ENCODE peak calls at places on chromosomes 7 and 10, in nine cellular contexts. One of them, this sample, is unnamed.

GRCh38 chr7:153829523-153829922 is 222.7 kb upstream of the DPP6 start:
- DNase-seq in CD8-positive, alpha-beta T cell: no peak
- DNase-seq in left ventricle myocardium inferior: no peak
- DNase-seq in epithelial cell of esophagus: no peak
- DNase-seq in AG10803: no peak
- DNase-seq in mucosa of descending colon: no peak
- DNase-seq in dorsolateral prefrontal cortex: no peak
- DNase-seq in lower lobe of right lung: no peak
- DNase-seq in astrocyte of the spinal cord: no peak
- DNase-seq in this sample: no peak

GRCh38 chr10:50286517-50286916 is 35.2 kb upstream of the ASAH2 start:
- DNase-seq in CD8-positive, alpha-beta T cell: no peak
- DNase-seq in left ventricle myocardium inferior: no peak
- DNase-seq in epithelial cell of esophagus: no peak
- DNase-seq in AG10803: peak
- DNase-seq in mucosa of descending colon: no peak
- DNase-seq in dorsolateral prefrontal cortex: no peak
- DNase-seq in lower lobe of right lung: no peak
- DNase-seq in astrocyte of the spinal cord: no peak
- DNase-seq in this sample: peak

GRCh38 chr10:86260564-86260963 is 106.0 kb downstream of the GRID1 start:
- DNase-seq in CD8-positive, alpha-beta T cell: no peak
- DNase-seq in left ventricle myocardium inferior: no peak
- DNase-seq in epithelial cell of esophagus: no peak
- DNase-seq in AG10803: no peak
- DNase-seq in mucosa of descending colon: no peak
- DNase-seq in dorsolateral prefrontal cortex: no peak
- DNase-seq in lower lobe of right lung: no peak
- DNase-seq in astrocyte of the spinal cord: no peak
- DNase-seq in this sample: no peak

GRCh38 chr7:101294039-101294831 is 27.4 kb downstream of the IFT22 start:
- DNase-seq in CD8-positive, alpha-beta T cell: no peak
- DNase-seq in left ventricle myocardium inferior: no peak
- DNase-seq in epithelial cell of esophagus: no peak
- DNase-seq in AG10803: no peak
- DNase-seq in mucosa of descending colon: peak
- DNase-seq in dorsolateral prefrontal cortex: no peak
- DNase-seq in lower lobe of right lung: no peak
- DNase-seq in astrocyte of the spinal cord: no peak
- DNase-seq in this sample: no peak

GRCh38 chr10:44470779-44471178 is 85.9 kb upstream of the CXCL12 start:
- DNase-seq in CD8-positive, alpha-beta T cell: no peak
- DNase-seq in left ventricle myocardium inferior: no peak
- DNase-seq in epithelial cell of esophagus: no peak
- DNase-seq in AG10803: no peak
- DNase-seq in mucosa of descending colon: no peak
- DNase-seq in dorsolateral prefrontal cortex: no peak
- DNase-seq in lower lobe of right lung: no peak
- DNase-seq in astrocyte of the spinal cord: peak
- DNase-seq in this sample: no peak

GRCh38 chr10:34768261-34768971 is 46.7 kb downstream of the PARD3 start:
- DNase-seq in CD8-positive, alpha-beta T cell: no peak
- DNase-seq in left ventricle myocardium inferior: peak
- DNase-seq in epithelial cell of esophagus: peak
- DNase-seq in AG10803: peak
- DNase-seq in mucosa of descending colon: peak
- DNase-seq in dorsolateral prefrontal cortex: no peak
- DNase-seq in lower lobe of right lung: peak
- DNase-seq in astrocyte of the spinal cord: peak
- DNase-seq in this sample: peak

GRCh38 chr10:133277277-133277992 is 767 bp upstream of the ADAM8 start:
- DNase-seq in CD8-positive, alpha-beta T cell: no peak
- DNase-seq in left ventricle myocardium inferior: no peak
- DNase-seq in epithelial cell of esophagus: no peak
- DNase-seq in AG10803: no peak
- DNase-seq in mucosa of descending colon: peak
- DNase-seq in dorsolateral prefrontal cortex: no peak
- DNase-seq in lower lobe of right lung: no peak
- DNase-seq in astrocyte of the spinal cord: no peak
- DNase-seq in this sample: no peak

GRCh38 chr7:34298492-34298891 is 359.5 kb upstream of the NPSR1 start:
- DNase-seq in CD8-positive, alpha-beta T cell: no peak
- DNase-seq in left ventricle myocardium inferior: no peak
- DNase-seq in epithelial cell of esophagus: no peak
- DNase-seq in AG10803: no peak
- DNase-seq in mucosa of descending colon: no peak
- DNase-seq in dorsolateral prefrontal cortex: no peak
- DNase-seq in lower lobe of right lung: no peak
- DNase-seq in astrocyte of the spinal cord: peak
- DNase-seq in this sample: peak

GRCh38 chr7:150983893-150984368 is 5.8 kb upstream of the KCNH2 start:
- DNase-seq in CD8-positive, alpha-beta T cell: peak
- DNase-seq in left ventricle myocardium inferior: no peak
- DNase-seq in epithelial cell of esophagus: peak
- DNase-seq in AG10803: peak
- DNase-seq in mucosa of descending colon: no peak
- DNase-seq in dorsolateral prefrontal cortex: no peak
- DNase-seq in lower lobe of right lung: no peak
- DNase-seq in astrocyte of the spinal cord: peak
- DNase-seq in this sample: peak

GRCh38 chr7:131284702-131285419 is 42.8 kb upstream of the MKLN1 start:
- DNase-seq in CD8-positive, alpha-beta T cell: no peak
- DNase-seq in left ventricle myocardium inferior: peak
- DNase-seq in epithelial cell of esophagus: peak
- DNase-seq in AG10803: no peak
- DNase-seq in mucosa of descending colon: peak
- DNase-seq in dorsolateral prefrontal cortex: no peak
- DNase-seq in lower lobe of right lung: peak
- DNase-seq in astrocyte of the spinal cord: peak
- DNase-seq in this sample: peak

GRCh38 chr10:77553311-77553710 is 84.3 kb downstream of the KCNMA1 start:
- DNase-seq in CD8-positive, alpha-beta T cell: no peak
- DNase-seq in left ventricle myocardium inferior: no peak
- DNase-seq in epithelial cell of esophagus: no peak
- DNase-seq in AG10803: no peak
- DNase-seq in mucosa of descending colon: no peak
- DNase-seq in dorsolateral prefrontal cortex: no peak
- DNase-seq in lower lobe of right lung: no peak
- DNase-seq in astrocyte of the spinal cord: no peak
- DNase-seq in this sample: no peak

GRCh38 chr7:155188821-155189599 is 108.7 kb upstream of the INSIG1 start:
- DNase-seq in CD8-positive, alpha-beta T cell: no peak
- DNase-seq in left ventricle myocardium inferior: no peak
- DNase-seq in epithelial cell of esophagus: peak
- DNase-seq in AG10803: peak
- DNase-seq in mucosa of descending colon: no peak
- DNase-seq in dorsolateral prefrontal cortex: no peak
- DNase-seq in lower lobe of right lung: no peak
- DNase-seq in astrocyte of the spinal cord: no peak
- DNase-seq in this sample: peak

DNA sequence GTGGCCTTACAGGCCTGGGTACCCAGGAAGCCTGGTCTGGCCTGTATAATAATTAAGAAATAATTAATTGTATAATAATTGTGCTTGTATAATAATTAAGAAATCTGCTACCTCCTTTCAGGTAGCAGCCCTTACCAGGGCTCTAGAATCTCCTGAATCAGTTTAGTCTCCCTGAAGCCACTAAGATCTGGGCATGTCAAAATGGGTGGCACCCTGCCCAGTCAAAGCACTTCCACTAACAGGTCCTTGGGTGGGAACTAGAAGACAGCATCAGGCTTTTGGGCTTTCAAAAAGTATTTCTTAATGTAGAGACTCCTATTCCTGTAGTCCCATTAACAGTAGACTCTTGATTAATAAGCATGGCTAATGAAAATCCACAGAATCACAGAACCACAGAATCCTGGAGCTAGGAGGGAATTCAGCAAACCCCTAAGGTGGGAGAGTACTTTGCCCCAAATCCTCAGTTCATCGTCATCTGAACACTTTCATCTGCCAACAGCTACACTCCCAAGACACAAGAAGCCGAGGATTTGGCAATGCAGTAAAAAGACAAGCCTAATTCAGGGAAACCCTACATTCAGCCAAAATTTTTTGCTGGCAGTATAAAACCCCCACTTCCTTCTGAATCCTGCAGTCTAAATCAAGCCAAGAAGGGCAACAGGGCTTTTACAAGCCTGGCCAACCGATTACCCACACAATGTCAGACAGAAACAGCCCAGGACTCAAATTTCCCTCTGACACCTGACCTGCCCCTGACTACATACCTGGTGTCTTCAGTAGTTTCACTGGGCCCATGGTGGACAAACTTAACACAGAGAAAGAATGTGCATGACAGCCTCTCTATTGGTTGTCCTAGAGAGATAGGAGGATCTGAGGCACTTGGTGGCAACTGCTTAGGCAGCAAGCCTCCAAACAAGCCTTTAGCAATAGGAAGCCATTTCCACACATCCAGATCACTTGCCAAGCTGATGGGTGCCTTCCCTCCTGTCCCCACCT is 5.9 kb upstream of the IL6 start:
- DNase-seq in CD8-positive, alpha-beta T cell: no peak
- DNase-seq in left ventricle myocardium inferior: no peak
- DNase-seq in epithelial cell of esophagus: no peak
- DNase-seq in AG10803: peak
- DNase-seq in mucosa of descending colon: no peak
- DNase-seq in dorsolateral prefrontal cortex: no peak
- DNase-seq in lower lobe of right lung: no peak
- DNase-seq in astrocyte of the spinal cord: no peak
- DNase-seq in this sample: no peak
- H3K4me3 ChIP-seq in CD8-positive, alpha-beta T cell: no peak
- H3K4me3 ChIP-seq in left ventricle myocardium inferior: no peak
- H3K4me3 ChIP-seq in epithelial cell of esophagus: no peak
- H3K4me3 ChIP-seq in AG10803: no peak
- H3K4me3 ChIP-seq in mucosa of descending colon: no peak
- H3K4me3 ChIP-seq in dorsolateral prefrontal cortex: no peak
- H3K4me3 ChIP-seq in lower lobe of right lung: no peak
- H3K4me3 ChIP-seq in astrocyte of the spinal cord: no peak
- H3K4me3 ChIP-seq in this sample: no peak

GRCh38 chr10:73911553-73912004 is 647 bp downstream of the PLAU start:
- DNase-seq in CD8-positive, alpha-beta T cell: no peak
- DNase-seq in left ventricle myocardium inferior: no peak
- DNase-seq in epithelial cell of esophagus: peak
- DNase-seq in AG10803: no peak
- DNase-seq in mucosa of descending colon: no peak
- DNase-seq in dorsolateral prefrontal cortex: no peak
- DNase-seq in lower lobe of right lung: no peak
- DNase-seq in astrocyte of the spinal cord: no peak
- DNase-seq in this sample: no peak

GRCh38 chr10:73916761-73917470 is 6.0 kb downstream of the PLAU start:
- DNase-seq in CD8-positive, alpha-beta T cell: no peak
- DNase-seq in left ventricle myocardium inferior: no peak
- DNase-seq in epithelial cell of esophagus: peak
- DNase-seq in AG10803: no peak
- DNase-seq in mucosa of descending colon: no peak
- DNase-seq in dorsolateral prefrontal cortex: no peak
- DNase-seq in lower lobe of right lung: no peak
- DNase-seq in astrocyte of the spinal cord: no peak
- DNase-seq in this sample: no peak

GRCh38 chr10:73915206-73915851 is 4.4 kb downstream of the PLAU start:
- DNase-seq in CD8-positive, alpha-beta T cell: no peak
- DNase-seq in left ventricle myocardium inferior: no peak
- DNase-seq in epithelial cell of esophagus: peak
- DNase-seq in AG10803: no peak
- DNase-seq in mucosa of descending colon: no peak
- DNase-seq in dorsolateral prefrontal cortex: no peak
- DNase-seq in lower lobe of right lung: no peak
- DNase-seq in astrocyte of the spinal cord: no peak
- DNase-seq in this sample: no peak

GRCh38 chr10:73910764-73911552 is at the start of gene PLAU:
- DNase-seq in CD8-positive, alpha-beta T cell: peak
- DNase-seq in left ventricle myocardium inferior: peak
- DNase-seq in epithelial cell of esophagus: peak
- DNase-seq in AG10803: no peak
- DNase-seq in mucosa of descending colon: peak
- DNase-seq in dorsolateral prefrontal cortex: no peak
- DNase-seq in lower lobe of right lung: peak
- DNase-seq in astrocyte of the spinal cord: peak
- DNase-seq in this sample: no peak

DNA sequence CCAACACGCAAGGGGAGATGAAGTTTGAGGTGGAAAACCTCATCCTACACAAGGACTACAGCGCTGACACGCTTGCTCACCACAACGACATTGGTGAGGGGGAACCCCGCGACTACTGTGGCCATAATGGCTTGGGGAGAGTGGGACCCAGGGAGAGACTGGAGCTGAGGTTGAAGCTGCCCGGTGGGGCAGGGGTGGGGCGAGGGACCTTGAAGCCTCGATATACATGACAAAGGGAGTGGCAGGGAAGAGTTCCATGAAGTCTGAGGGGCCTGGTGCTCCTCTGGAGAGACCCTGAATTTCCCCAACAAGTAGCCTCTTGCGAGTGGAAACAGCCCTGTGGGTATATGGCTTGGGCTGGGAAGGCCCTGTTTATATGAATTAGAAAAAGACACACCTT is 3.1 kb downstream of the PLAU start:
- DNase-seq in CD8-positive, alpha-beta T cell: no peak
- DNase-seq in left ventricle myocardium inferior: no peak
- DNase-seq in epithelial cell of esophagus: no peak
- DNase-seq in AG10803: no peak
- DNase-seq in mucosa of descending colon: no peak
- DNase-seq in dorsolateral prefrontal cortex: no peak
- DNase-seq in lower lobe of right lung: no peak
- DNase-seq in astrocyte of the spinal cord: no peak
- DNase-seq in this sample: no peak
- H3K4me3 ChIP-seq in CD8-positive, alpha-beta T cell: no peak
- H3K4me3 ChIP-seq in left ventricle myocardium inferior: no peak
- H3K4me3 ChIP-seq in epithelial cell of esophagus: no peak
- H3K4me3 ChIP-seq in AG10803: no peak
- H3K4me3 ChIP-seq in mucosa of descending colon: no peak
- H3K4me3 ChIP-seq in dorsolateral prefrontal cortex: no peak
- H3K4me3 ChIP-seq in lower lobe of right lung: no peak
- H3K4me3 ChIP-seq in astrocyte of the spinal cord: peak
- H3K4me3 ChIP-seq in this sample: no peak

GRCh38 chr10:102118867-102119266 is 1.3 kb downstream of the LDB1 start:
- DNase-seq in CD8-positive, alpha-beta T cell: no peak
- DNase-seq in left ventricle myocardium inferior: no peak
- DNase-seq in epithelial cell of esophagus: peak
- DNase-seq in AG10803: peak
- DNase-seq in mucosa of descending colon: peak
- DNase-seq in dorsolateral prefrontal cortex: no peak
- DNase-seq in lower lobe of right lung: peak
- DNase-seq in astrocyte of the spinal cord: peak
- DNase-seq in this sample: no peak
- H3K4me3 ChIP-seq in CD8-positive, alpha-beta T cell: peak
- H3K4me3 ChIP-seq in left ventricle myocardium inferior: peak
- H3K4me3 ChIP-seq in epithelial cell of esophagus: peak
- H3K4me3 ChIP-seq in AG10803: peak
- H3K4me3 ChIP-seq in mucosa of descending colon: no peak
- H3K4me3 ChIP-seq in dorsolateral prefrontal cortex: peak
- H3K4me3 ChIP-seq in lower lobe of right lung: peak
- H3K4me3 ChIP-seq in astrocyte of the spinal cord: peak
- H3K4me3 ChIP-seq in this sample: peak

DNA sequence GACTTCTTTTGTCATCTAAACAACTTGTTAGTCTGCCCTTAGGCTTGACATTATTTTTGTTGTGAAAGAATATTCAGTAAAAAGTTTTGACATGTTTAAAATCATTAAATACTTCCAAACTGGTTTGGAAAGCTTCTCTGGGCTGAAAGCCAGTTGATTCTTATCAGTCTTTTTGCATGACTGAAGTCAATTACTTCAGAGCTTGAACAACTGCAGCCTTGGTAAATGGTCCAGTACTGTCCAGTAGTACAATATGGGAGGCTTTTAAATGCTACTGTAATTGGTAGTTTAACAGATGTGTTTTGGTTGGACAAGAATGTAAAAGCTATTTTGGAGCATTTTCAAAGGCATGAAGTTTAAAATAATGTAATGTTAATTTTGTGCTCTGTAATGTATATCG is 103.4 kb downstream of the SDK1 start:
- DNase-seq in CD8-positive, alpha-beta T cell: no peak
- DNase-seq in left ventricle myocardium inferior: no peak
- DNase-seq in epithelial cell of esophagus: peak
- DNase-seq in AG10803: peak
- DNase-seq in mucosa of descending colon: no peak
- DNase-seq in dorsolateral prefrontal cortex: no peak
- DNase-seq in lower lobe of right lung: no peak
- DNase-seq in astrocyte of the spinal cord: peak
- DNase-seq in this sample: peak
- H3K4me3 ChIP-seq in CD8-positive, alpha-beta T cell: no peak
- H3K4me3 ChIP-seq in left ventricle myocardium inferior: no peak
- H3K4me3 ChIP-seq in epithelial cell of esophagus: no peak
- H3K4me3 ChIP-seq in AG10803: no peak
- H3K4me3 ChIP-seq in mucosa of descending colon: no peak
- H3K4me3 ChIP-seq in dorsolateral prefrontal cortex: no peak
- H3K4me3 ChIP-seq in lower lobe of right lung: no peak
- H3K4me3 ChIP-seq in astrocyte of the spinal cord: no peak
- H3K4me3 ChIP-seq in this sample: no peak

This sample was measured in choroid plexus epithelial cell.